ENCODE peak calls at places on chromosome 7, in five cellular contexts. One of them, this sample, is unnamed.
A peak's percentile ranks its signal among the peaks of the same experiment; 100 is the strongest.

GRCh38 chr7:103113164-103113563 is 35.7 kb downstream of the NAPEPLD start:
- DNase-seq in mammary epithelial cell: peak; percentile 98
- DNase-seq in MM.1S: no peak
- DNase-seq in fibroblast of lung: peak; percentile 87
- DNase-seq in breast epithelium: no peak
- DNase-seq in this sample: peak; percentile 28

GRCh38 chr7:155512246-155512887 is 34.0 kb downstream of the CNPY1 start:
- DNase-seq in breast epithelium: no peak
- DNase-seq in fibroblast of lung: no peak
- DNase-seq in MM.1S: no peak
- DNase-seq in mammary epithelial cell: no peak
- DNase-seq in this sample: no peak

GRCh38 chr7:28626629-28627262 is 214.4 kb downstream of the CREB5 start:
- DNase-seq in breast epithelium: no peak
- DNase-seq in MM.1S: peak; percentile 35
- DNase-seq in fibroblast of lung: peak; percentile 63
- DNase-seq in mammary epithelial cell: peak; percentile 39
- DNase-seq in this sample: no peak

GRCh38 chr7:81361769-81362168 is 408.1 kb downstream of the HGF start:
- DNase-seq in breast epithelium: no peak
- DNase-seq in mammary epithelial cell: peak; percentile 8
- DNase-seq in MM.1S: peak; percentile 56
- DNase-seq in fibroblast of lung: no peak
- DNase-seq in this sample: no peak

GRCh38 chr7:44087914-44088838 is 5.8 kb upstream of the POLM start:
- DNase-seq in breast epithelium: no peak
- DNase-seq in MM.1S: no peak
- DNase-seq in fibroblast of lung: peak; percentile 65
- DNase-seq in mammary epithelial cell: no peak
- DNase-seq in this sample: no peak

GRCh38 chr7:122311719-122312118 is 7.2 kb upstream of the FEZF1 start:
- DNase-seq in fibroblast of lung: no peak
- DNase-seq in mammary epithelial cell: no peak
- DNase-seq in MM.1S: no peak
- DNase-seq in breast epithelium: no peak
- DNase-seq in this sample: no peak

GRCh38 chr7:120473352-120473751 is 200.4 kb downstream of the KCND2 start:
- DNase-seq in MM.1S: no peak
- DNase-seq in mammary epithelial cell: no peak
- DNase-seq in fibroblast of lung: no peak
- DNase-seq in breast epithelium: no peak
- DNase-seq in this sample: no peak

GRCh38 chr7:2525931-2526630 is 6.5 kb downstream of the LFNG start:
- DNase-seq in MM.1S: no peak
- DNase-seq in mammary epithelial cell: no peak
- DNase-seq in fibroblast of lung: no peak
- DNase-seq in breast epithelium: no peak
- DNase-seq in this sample: no peak

GRCh38 chr7:37372750-37373149 is 75.9 kb downstream of the ELMO1 start:
- DNase-seq in breast epithelium: no peak
- DNase-seq in MM.1S: no peak
- DNase-seq in mammary epithelial cell: no peak
- DNase-seq in fibroblast of lung: no peak
- DNase-seq in this sample: no peak

GRCh38 chr7:95527033-95527775 is 41.5 kb downstream of the ASB4 start:
- DNase-seq in MM.1S: peak; percentile 59
- DNase-seq in breast epithelium: peak; percentile 42
- DNase-seq in fibroblast of lung: peak; percentile 66
- DNase-seq in mammary epithelial cell: peak; percentile 20
- DNase-seq in this sample: no peak

GRCh38 chr7:105020926-105021325 is 6.9 kb downstream of the KMT2E start:
- DNase-seq in fibroblast of lung: no peak
- DNase-seq in breast epithelium: no peak
- DNase-seq in mammary epithelial cell: no peak
- DNase-seq in MM.1S: no peak
- DNase-seq in this sample: no peak

GRCh38 chr7:101564778-101565211 is 64.3 kb downstream of the MYL10 start:
- DNase-seq in breast epithelium: no peak
- DNase-seq in fibroblast of lung: no peak
- DNase-seq in mammary epithelial cell: peak; percentile 12
- DNase-seq in MM.1S: no peak
- DNase-seq in this sample: no peak

GRCh38 chr7:110918949-110919548 is 171.9 kb upstream of the LRRN3 start:
- DNase-seq in breast epithelium: no peak
- DNase-seq in MM.1S: peak; percentile 96
- DNase-seq in mammary epithelial cell: peak; percentile 6
- DNase-seq in fibroblast of lung: no peak
- DNase-seq in this sample: no peak

GRCh38 chr7:1024876-1025746 is 19.2 kb upstream of the GPR146 start:
- DNase-seq in MM.1S: no peak
- DNase-seq in breast epithelium: no peak
- DNase-seq in mammary epithelial cell: no peak
- DNase-seq in fibroblast of lung: no peak
- DNase-seq in this sample: no peak

GRCh38 chr7:94655884-94656657 is at the start of gene SGCE:
- DNase-seq in breast epithelium: peak; percentile 54
- DNase-seq in MM.1S: peak; percentile 70
- DNase-seq in fibroblast of lung: peak; percentile 85
- DNase-seq in mammary epithelial cell: peak; percentile 71
- DNase-seq in this sample: no peak

GRCh38 chr7:98257701-98258100 is 5.7 kb upstream of the TECPR1 start:
- DNase-seq in fibroblast of lung: no peak
- DNase-seq in MM.1S: no peak
- DNase-seq in breast epithelium: no peak
- DNase-seq in mammary epithelial cell: no peak
- DNase-seq in this sample: no peak

GRCh38 chr7:12386237-12386839 is 17.3 kb downstream of the VWDE start:
- DNase-seq in fibroblast of lung: no peak
- DNase-seq in MM.1S: no peak
- DNase-seq in breast epithelium: no peak
- DNase-seq in mammary epithelial cell: no peak
- DNase-seq in this sample: no peak

GRCh38 chr7:50359995-50360925 is 55.7 kb downstream of the IKZF1 start:
- DNase-seq in MM.1S: no peak
- DNase-seq in mammary epithelial cell: no peak
- DNase-seq in breast epithelium: no peak
- DNase-seq in fibroblast of lung: no peak
- DNase-seq in this sample: no peak

GRCh38 chr7:106864298-106865081 is 592 bp upstream of the PIK3CG start:
- DNase-seq in fibroblast of lung: no peak
- DNase-seq in MM.1S: peak; percentile 77
- DNase-seq in breast epithelium: no peak
- DNase-seq in mammary epithelial cell: no peak
- DNase-seq in this sample: no peak

GRCh38 chr7:106865130-106866115 is at the start of gene PIK3CG:
- DNase-seq in breast epithelium: no peak
- DNase-seq in fibroblast of lung: no peak
- DNase-seq in mammary epithelial cell: no peak
- DNase-seq in MM.1S: peak; percentile 76
- DNase-seq in this sample: no peak

GRCh38 chr7:106868364-106868763 is 3.3 kb downstream of the PIK3CG start:
- DNase-seq in breast epithelium: no peak
- DNase-seq in fibroblast of lung: no peak
- DNase-seq in MM.1S: no peak
- DNase-seq in mammary epithelial cell: no peak
- DNase-seq in this sample: no peak

GRCh38 chr7:106867641-106868351 is 2.7 kb downstream of the PIK3CG start:
- DNase-seq in fibroblast of lung: no peak
- DNase-seq in breast epithelium: no peak
- DNase-seq in mammary epithelial cell: no peak
- DNase-seq in MM.1S: no peak
- DNase-seq in this sample: no peak

DNA sequence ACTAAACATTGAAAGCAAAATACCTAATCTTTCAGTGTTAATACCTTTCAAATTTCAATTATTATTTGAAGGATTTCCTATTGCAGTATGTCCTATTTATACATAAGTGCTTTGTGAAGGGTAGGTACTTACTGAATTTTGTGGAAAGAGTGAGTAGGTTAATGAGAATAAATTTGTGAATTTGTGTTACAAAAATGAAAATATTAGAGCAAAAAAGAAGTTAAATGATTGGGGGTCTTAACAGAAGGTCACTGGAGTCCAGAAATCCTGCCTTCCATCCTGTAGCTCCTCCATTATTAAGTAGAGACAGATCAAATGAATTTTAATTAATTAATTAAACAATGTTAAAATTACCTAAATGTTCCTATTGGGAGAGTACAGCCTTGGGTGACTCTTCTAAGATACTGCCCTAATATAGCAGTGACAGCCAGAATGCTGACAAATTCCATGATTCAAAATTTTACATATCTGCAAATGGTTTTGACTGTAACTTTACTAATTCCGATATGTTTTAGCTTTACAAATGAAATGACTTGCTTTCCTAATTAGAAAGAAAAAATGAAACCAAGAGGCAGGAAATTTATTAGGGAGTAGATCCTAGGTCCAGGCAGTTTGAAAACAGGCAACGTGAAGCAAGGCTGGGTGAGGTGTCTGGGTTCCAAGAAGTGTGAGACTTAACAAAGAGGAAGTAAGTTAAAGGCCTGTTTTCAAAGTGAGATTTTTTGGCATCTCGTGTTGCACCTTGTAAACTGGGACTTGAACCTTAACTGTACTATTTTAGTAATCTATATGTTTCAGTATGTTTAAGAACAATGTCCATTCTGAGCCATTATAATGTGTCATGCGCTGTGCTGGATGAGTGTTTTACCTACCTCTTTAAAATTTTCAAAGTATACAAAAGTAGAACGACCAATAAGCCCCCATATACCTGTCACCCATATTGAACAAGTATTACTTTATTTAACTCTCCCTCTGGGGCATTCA is 1.5 kb downstream of the PIK3CG start:
- DNase-seq in mammary epithelial cell: no peak
- DNase-seq in breast epithelium: no peak
- DNase-seq in MM.1S: peak; percentile 62
- DNase-seq in fibroblast of lung: no peak
- DNase-seq in this sample: no peak
- H3K4me3 ChIP-seq in mammary epithelial cell: no peak overlapping the region
- H3K4me3 ChIP-seq in breast epithelium: peak overlapping the region; percentile 11
- H3K4me3 ChIP-seq in MM.1S: peak overlapping the region; percentile 70
- H3K4me3 ChIP-seq in fibroblast of lung: no peak overlapping the region
- H3K4me3 ChIP-seq in this sample: no peak overlapping the region

GRCh38 chr7:11153694-11154093 is 180.0 kb downstream of the PHF14 start:
- DNase-seq in fibroblast of lung: no peak
- DNase-seq in MM.1S: no peak
- DNase-seq in mammary epithelial cell: no peak
- DNase-seq in breast epithelium: no peak
- DNase-seq in this sample: no peak
- TF ChIP-seq CTCF in fibroblast of lung: no peak
- TF ChIP-seq CTCF in MM.1S: no peak
- TF ChIP-seq CTCF in mammary epithelial cell: no peak
- TF ChIP-seq CTCF in breast epithelium: no peak
- TF ChIP-seq CTCF in this sample: no peak

DNA sequence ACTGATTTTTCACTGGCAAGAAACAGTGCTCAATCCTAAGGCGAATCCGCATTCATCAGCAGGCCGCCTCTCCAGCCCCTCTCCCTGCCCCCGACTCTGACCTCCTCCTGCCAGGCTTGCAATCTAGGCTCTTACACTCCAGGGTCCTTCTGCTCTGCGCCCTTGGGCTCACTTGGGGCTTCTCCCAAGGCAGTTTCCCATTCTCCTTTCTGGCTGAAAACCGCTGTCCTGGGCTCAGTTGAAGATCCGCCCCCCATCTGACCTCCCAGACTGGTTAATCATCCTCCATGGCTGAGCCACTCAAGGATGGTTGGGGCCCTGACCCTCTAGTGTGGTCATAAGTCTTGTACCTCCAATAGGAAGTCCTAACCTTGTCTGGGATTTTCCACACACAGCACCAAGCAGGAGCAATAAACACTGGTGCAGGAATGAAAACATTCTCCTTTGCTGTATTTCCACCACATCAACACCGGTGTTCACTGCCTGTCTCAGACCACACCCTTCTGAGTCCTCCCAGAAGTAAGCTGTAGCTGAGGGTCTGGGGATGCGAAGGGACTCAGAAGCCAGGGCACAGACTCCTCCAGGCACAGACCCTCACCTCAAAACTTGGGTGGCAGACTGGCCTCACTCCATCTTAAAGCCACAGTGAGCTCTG is 42.4 kb downstream of the TNS3 start:
- DNase-seq in mammary epithelial cell: no peak
- DNase-seq in breast epithelium: no peak
- DNase-seq in MM.1S: no peak
- DNase-seq in fibroblast of lung: peak; percentile 43
- DNase-seq in this sample: no peak
- H3K4me3 ChIP-seq in mammary epithelial cell: no peak overlapping the region
- H3K4me3 ChIP-seq in breast epithelium: no peak overlapping the region
- H3K4me3 ChIP-seq in MM.1S: no peak overlapping the region
- H3K4me3 ChIP-seq in fibroblast of lung: no peak overlapping the region
- H3K4me3 ChIP-seq in this sample: no peak overlapping the region

DNA sequence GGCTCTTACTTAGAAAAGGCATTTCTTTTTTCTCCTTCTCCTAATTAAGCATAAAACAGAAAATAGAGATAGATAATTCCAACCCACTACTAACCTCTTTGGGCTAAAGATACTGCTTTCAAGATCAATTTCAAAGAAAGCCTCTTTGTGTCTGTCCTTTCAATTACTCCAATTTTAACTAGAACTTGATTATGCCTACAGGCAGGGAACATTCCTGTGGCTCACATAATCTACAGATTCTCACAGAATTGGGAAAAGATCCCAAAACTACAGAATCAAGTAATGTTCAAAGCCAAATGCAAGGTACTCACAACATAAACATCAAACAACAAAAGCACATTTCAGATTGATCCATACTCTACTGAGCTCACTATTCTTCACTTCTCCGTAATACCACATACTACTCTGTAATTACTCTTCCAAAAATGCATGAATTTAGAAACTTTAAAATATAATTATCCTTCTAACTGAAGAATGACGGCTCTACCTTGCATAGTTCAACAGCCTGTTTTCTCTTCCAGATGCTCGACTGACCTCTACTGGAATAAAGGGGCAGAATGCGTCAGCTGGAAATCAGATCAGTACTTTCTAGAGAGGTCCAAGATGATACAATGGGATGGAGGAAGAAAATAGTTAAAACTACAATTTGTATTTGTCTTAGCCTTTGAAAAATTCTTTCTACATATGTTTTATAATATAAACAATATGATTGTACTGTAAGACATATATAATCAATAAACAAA is 3.9 kb downstream of the MTERF1 start:
- DNase-seq in fibroblast of lung: peak; percentile 39
- DNase-seq in mammary epithelial cell: peak; percentile 44
- DNase-seq in MM.1S: no peak
- DNase-seq in breast epithelium: no peak
- DNase-seq in this sample: no peak
- TF ChIP-seq CTCF in fibroblast of lung: peak; percentile 58
- TF ChIP-seq CTCF in mammary epithelial cell: peak; percentile 74
- TF ChIP-seq CTCF in MM.1S: no peak
- TF ChIP-seq CTCF in breast epithelium: no peak
- TF ChIP-seq CTCF in this sample: peak; percentile 48